ENCODE peak calls at places on chromosomes 2 and 18, in seven cellular contexts. C is substantia nigra; H is HS-27A; J is activated CD8-positive, alpha-beta memory T cell treated with anti-CD3 and anti-CD28 coated beads, Interleukin-2, amount 10 ng/mL, durations not matched to agents 7 days and 5 days; Q is dorsolateral prefrontal cortex; U is astrocyte of the spinal cord; O is left ventricle myocardium superior. T is an unnamed sample.

GRCh38 chr2:1988049-1988448 is 243.7 kb upstream of the PXDN start:
- DNase-seq in C (no peak), H (no peak), J (no peak), Q (no peak), U (no peak), O (no peak), T (no peak)

GRCh38 chr2:166700079-166700478 is 188.2 kb upstream of the XIRP2 start:
- DNase-seq in C (no peak), H (no peak), J (no peak), Q (no peak), U (peak; percentile 14), O (no peak), T (no peak)

GRCh38 chr18:75489493-75490190 is 62.1 kb upstream of the SMIM21 start:
- DNase-seq in C (no peak), H (peak; percentile 78), J (no peak), Q (no peak), U (peak; percentile 95), O (no peak), T (no peak)

GRCh38 chr18:9705183-9705864 is 2.8 kb upstream of the RAB31 start:
- DNase-seq in C (no peak), H (no peak), J (no peak), Q (no peak), U (peak; percentile 37), O (no peak), T (peak; percentile 54)

GRCh38 chr18:77517901-77518300 is 268.3 kb downstream of the GALR1 start:
- DNase-seq in C (no peak), H (no peak), J (no peak), Q (no peak), U (no peak), O (peak; percentile 20), T (no peak)

GRCh38 chr2:220036431-220036830 is 409.0 kb downstream of the SLC4A3 start:
- DNase-seq in C (no peak), H (no peak), J (no peak), Q (no peak), U (peak; percentile 26), O (no peak), T (no peak)

GRCh38 chr2:47771211-47771610 is 11.7 kb upstream of the MSH6 start:
- DNase-seq in C (peak; percentile 48), H (peak; percentile 87), J (no peak), Q (peak; percentile 76), U (peak; percentile 87), O (no peak), T (peak; percentile 67)

GRCh38 chr2:70712916-70713315 is 55.1 kb downstream of the ADD2 start:
- DNase-seq in C (no peak), H (no peak), J (no peak), Q (no peak), U (no peak), O (no peak), T (no peak)

GRCh38 chr2:17122887-17123501 is 395.2 kb downstream of the RAD51AP2 start:
- DNase-seq in C (no peak), H (no peak), J (no peak), Q (no peak), U (no peak), O (no peak), T (no peak)

GRCh38 chr2:9738718-9739496 is 104.4 kb upstream of the TAF1B start:
- DNase-seq in C (no peak), H (no peak), J (no peak), Q (no peak), U (no peak), O (peak; percentile 52), T (peak; percentile 26)

GRCh38 chr18:5890606-5891360 is 4.5 kb downstream of the TMEM200C start:
- DNase-seq in C (no peak), H (no peak), J (no peak), Q (no peak), U (no peak), O (peak; percentile 69), T (peak; percentile 47)

GRCh38 chr2:194826241-194826640 is 830.8 kb upstream of the SLC39A10 start:
- DNase-seq in C (no peak), H (no peak), J (no peak), Q (no peak), U (peak; percentile 41), O (no peak), T (no peak)